ENCODE peak calls at places on chromosomes 11 and 22, in five cellular contexts. One of them, this sample, is unnamed.

GRCh38 chr11:48002565-48002964 is 22.2 kb downstream of the PTPRJ start:
- DNase-seq in neuronal stem cell: no peak
- DNase-seq in H1: no peak
- DNase-seq in mesenchymal stem cell: peak
- DNase-seq in H9: no peak
- DNase-seq in this sample: no peak

GRCh38 chr22:31871475-31871874 is 72.9 kb upstream of the YWHAH start:
- DNase-seq in neuronal stem cell: no peak
- DNase-seq in H1: no peak
- DNase-seq in mesenchymal stem cell: no peak
- DNase-seq in H9: no peak
- DNase-seq in this sample: no peak

GRCh38 chr11:15748673-15749190 is 607.6 kb downstream of the SOX6 start:
- DNase-seq in neuronal stem cell: no peak
- DNase-seq in H1: no peak
- DNase-seq in mesenchymal stem cell: peak
- DNase-seq in H9: no peak
- DNase-seq in this sample: peak

GRCh38 chr11:128694618-128695481 is 978 bp downstream of the FLI1 start:
- DNase-seq in neuronal stem cell: no peak
- DNase-seq in H1: no peak
- DNase-seq in mesenchymal stem cell: no peak
- DNase-seq in H9: peak
- DNase-seq in this sample: peak

GRCh38 chr11:6298605-6299004 is 21.7 kb downstream of the CAVIN3 start:
- DNase-seq in neuronal stem cell: no peak
- DNase-seq in H1: no peak
- DNase-seq in mesenchymal stem cell: peak
- DNase-seq in H9: peak
- DNase-seq in this sample: peak

GRCh38 chr11:34626393-34626792 is 5.5 kb downstream of the EHF start:
- DNase-seq in neuronal stem cell: no peak
- DNase-seq in H1: no peak
- DNase-seq in mesenchymal stem cell: no peak
- DNase-seq in H9: no peak
- DNase-seq in this sample: no peak

GRCh38 chr11:57164317-57164716 is 17.4 kb upstream of the LRRC55 start:
- DNase-seq in neuronal stem cell: no peak
- DNase-seq in H1: no peak
- DNase-seq in mesenchymal stem cell: no peak
- DNase-seq in H9: no peak
- DNase-seq in this sample: no peak

GRCh38 chr22:46087816-46088277 is 62.5 kb upstream of the PPARA start:
- DNase-seq in neuronal stem cell: no peak
- DNase-seq in H1: no peak
- DNase-seq in mesenchymal stem cell: peak
- DNase-seq in H9: no peak
- DNase-seq in this sample: no peak

GRCh38 chr11:69249086-69249640 is 44.8 kb upstream of the MYEOV start:
- DNase-seq in neuronal stem cell: no peak
- DNase-seq in H1: no peak
- DNase-seq in mesenchymal stem cell: no peak
- DNase-seq in H9: peak
- DNase-seq in this sample: no peak

GRCh38 chr11:61334434-61335354 is 1.7 kb downstream of the TKFC start:
- DNase-seq in neuronal stem cell: no peak
- DNase-seq in H1: no peak
- DNase-seq in mesenchymal stem cell: peak
- DNase-seq in H9: no peak
- DNase-seq in this sample: peak

GRCh38 chr22:19638282-19639015 is 75.9 kb upstream of the SEPTIN5 start:
- DNase-seq in neuronal stem cell: no peak
- DNase-seq in H1: no peak
- DNase-seq in mesenchymal stem cell: no peak
- DNase-seq in H9: peak
- DNase-seq in this sample: no peak

GRCh38 chr11:76493626-76494539 is 49.1 kb downstream of the EMSY start:
- DNase-seq in neuronal stem cell: no peak
- DNase-seq in H1: no peak
- DNase-seq in mesenchymal stem cell: no peak
- DNase-seq in H9: no peak
- DNase-seq in this sample: no peak

GRCh38 chr11:119814766-119815165 is 85.8 kb upstream of the NECTIN1 start:
- DNase-seq in neuronal stem cell: no peak
- DNase-seq in H1: no peak
- DNase-seq in mesenchymal stem cell: no peak
- DNase-seq in H9: no peak
- DNase-seq in this sample: no peak

GRCh38 chr22:38832005-38832978 is 11.5 kb downstream of the NPTXR start:
- DNase-seq in neuronal stem cell: no peak
- DNase-seq in H1: no peak
- DNase-seq in mesenchymal stem cell: no peak
- DNase-seq in H9: no peak
- DNase-seq in this sample: no peak

GRCh38 chr11:73085189-73085875 is 56.8 kb downstream of the FCHSD2 start:
- DNase-seq in neuronal stem cell: no peak
- DNase-seq in H1: no peak
- DNase-seq in mesenchymal stem cell: peak
- DNase-seq in H9: no peak
- DNase-seq in this sample: no peak

GRCh38 chr11:10322830-10323792 is 18.2 kb downstream of the ADM start:
- DNase-seq in neuronal stem cell: no peak
- DNase-seq in H1: no peak
- DNase-seq in mesenchymal stem cell: peak
- DNase-seq in H9: no peak
- DNase-seq in this sample: peak

GRCh38 chr22:20102203-20102780 is 13.6 kb upstream of the RANBP1 start:
- DNase-seq in neuronal stem cell: no peak
- DNase-seq in H1: no peak
- DNase-seq in mesenchymal stem cell: no peak
- DNase-seq in H9: no peak
- DNase-seq in this sample: no peak

GRCh38 chr22:43110927-43111623 is 525 bp downstream of the BIK start:
- DNase-seq in neuronal stem cell: no peak
- DNase-seq in H1: no peak
- DNase-seq in mesenchymal stem cell: no peak
- DNase-seq in H9: no peak
- DNase-seq in this sample: no peak

GRCh38 chr11:87437844-87438223 is 400.1 kb downstream of the TMEM135 start:
- DNase-seq in neuronal stem cell: no peak
- DNase-seq in H1: no peak
- DNase-seq in mesenchymal stem cell: no peak
- DNase-seq in H9: no peak
- DNase-seq in this sample: no peak

GRCh38 chr11:2554338-2555240 is 109.8 kb downstream of the KCNQ1 start:
- DNase-seq in neuronal stem cell: no peak
- DNase-seq in H1: no peak
- DNase-seq in mesenchymal stem cell: no peak
- DNase-seq in H9: no peak
- DNase-seq in this sample: no peak

GRCh38 chr11:12381875-12382274 is 4.5 kb downstream of the PARVA start:
- DNase-seq in neuronal stem cell: no peak
- DNase-seq in H1: no peak
- DNase-seq in mesenchymal stem cell: no peak
- DNase-seq in H9: no peak
- DNase-seq in this sample: peak
- H2BK5ac ChIP-seq in neuronal stem cell: no peak
- H2BK5ac ChIP-seq in H1: no peak
- H2BK5ac ChIP-seq in mesenchymal stem cell: no peak
- H2BK5ac ChIP-seq in H9: no peak
- H2BK5ac ChIP-seq in this sample: no peak

GRCh38 chr11:4644233-4644632 is 451 bp downstream of the OR51E1 start:
- DNase-seq in neuronal stem cell: no peak
- DNase-seq in H1: no peak
- DNase-seq in mesenchymal stem cell: no peak
- DNase-seq in H9: no peak
- DNase-seq in this sample: no peak
- H2BK12ac ChIP-seq in neuronal stem cell: no peak
- H2BK12ac ChIP-seq in H1: no peak
- H2BK12ac ChIP-seq in mesenchymal stem cell: no peak
- H2BK12ac ChIP-seq in H9: no peak
- H2BK12ac ChIP-seq in this sample: no peak

DNA sequence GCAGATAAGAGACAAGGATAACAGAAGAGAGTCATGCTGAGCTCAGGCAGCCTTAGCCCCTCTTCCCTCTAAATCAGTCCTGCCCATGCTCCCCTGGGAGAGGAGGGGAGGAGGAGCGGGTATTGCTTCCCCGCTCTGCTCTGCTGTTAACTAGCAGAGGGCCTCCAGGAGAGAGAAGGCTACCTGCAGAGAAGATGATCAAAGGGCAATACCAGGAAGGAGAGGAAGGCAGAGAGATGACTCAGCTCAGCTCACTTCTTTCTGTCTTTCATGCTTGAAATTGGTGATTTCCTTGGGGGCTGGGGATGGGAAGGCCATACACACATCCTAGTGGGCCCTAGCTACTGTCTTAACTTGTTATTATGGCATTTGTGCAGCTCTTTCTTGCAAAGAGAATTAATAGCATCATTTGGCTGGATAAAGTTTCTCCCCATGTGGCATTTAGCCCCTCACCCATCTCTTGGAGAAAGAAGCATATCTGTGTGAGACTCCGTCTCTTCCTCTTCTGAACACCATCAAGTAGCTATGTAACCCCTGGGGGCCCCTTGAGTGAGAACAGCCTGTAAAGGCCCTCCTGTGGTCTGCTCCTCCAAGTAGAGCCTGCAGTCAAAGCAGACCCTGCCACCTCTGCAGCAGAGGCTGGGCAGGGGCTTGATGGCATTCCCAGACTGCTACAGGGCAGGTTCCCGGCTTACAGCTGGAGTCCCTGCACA is 33.4 kb upstream of the AMOTL1 start:
- DNase-seq in neuronal stem cell: no peak
- DNase-seq in H1: peak
- DNase-seq in mesenchymal stem cell: no peak
- DNase-seq in H9: peak
- DNase-seq in this sample: no peak
- H2BK5ac ChIP-seq in neuronal stem cell: no peak
- H2BK5ac ChIP-seq in H1: peak
- H2BK5ac ChIP-seq in mesenchymal stem cell: peak
- H2BK5ac ChIP-seq in H9: no peak
- H2BK5ac ChIP-seq in this sample: no peak

DNA sequence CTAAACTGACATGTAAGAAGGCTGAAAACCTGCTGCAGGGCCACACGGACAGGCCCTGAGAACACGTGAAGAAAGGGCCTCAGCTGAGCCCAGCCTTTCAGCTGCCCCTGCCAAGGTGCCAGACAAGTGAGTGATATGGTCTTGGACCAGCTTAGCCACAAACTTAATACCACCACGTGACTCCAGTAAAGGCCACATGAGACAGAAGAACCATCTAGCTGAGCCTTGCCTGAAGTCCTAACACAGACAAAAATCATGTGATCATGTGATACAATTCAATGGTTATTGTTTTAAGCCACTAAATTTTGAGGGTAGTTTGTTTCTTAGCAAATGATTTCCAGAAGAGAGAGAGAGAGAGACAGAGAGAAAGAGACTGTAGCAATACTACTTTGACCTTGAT is 66.9 kb upstream of the ARHGAP20 start:
- DNase-seq in neuronal stem cell: no peak
- DNase-seq in H1: no peak
- DNase-seq in mesenchymal stem cell: no peak
- DNase-seq in H9: no peak
- DNase-seq in this sample: no peak
- H2BK12ac ChIP-seq in neuronal stem cell: no peak
- H2BK12ac ChIP-seq in H1: no peak
- H2BK12ac ChIP-seq in mesenchymal stem cell: peak
- H2BK12ac ChIP-seq in H9: no peak
- H2BK12ac ChIP-seq in this sample: no peak

GRCh38 chr22:37660709-37661045 is 2.2 kb downstream of the PDXP start:
- DNase-seq in neuronal stem cell: no peak
- DNase-seq in H1: no peak
- DNase-seq in mesenchymal stem cell: no peak
- DNase-seq in H9: no peak
- DNase-seq in this sample: no peak
- H2BK5ac ChIP-seq in neuronal stem cell: no peak
- H2BK5ac ChIP-seq in H1: no peak
- H2BK5ac ChIP-seq in mesenchymal stem cell: no peak
- H2BK5ac ChIP-seq in H9: no peak
- H2BK5ac ChIP-seq in this sample: no peak

This sample was measured in trophoblast cell.